ENCODE peak calls at places on chromosomes 11 and 22, in four cellular contexts. One of them, this sample, is unnamed.

GRCh38 chr22:31089101-31090100 is 8.3 kb downstream of the SMTN start:
- DNase-seq in HCT116: no peak
- DNase-seq in K562: peak
- DNase-seq in GM12878: no peak
- DNase-seq in this sample: peak

GRCh38 chr22:39150848-39151215 is 1.6 kb downstream of the CBX7 start:
- DNase-seq in GM12878: no peak
- DNase-seq in K562: no peak
- DNase-seq in HCT116: no peak
- DNase-seq in this sample: no peak

GRCh38 chr11:68382358-68382998 is 70.1 kb downstream of the LRP5 start:
- DNase-seq in GM12878: no peak
- DNase-seq in HCT116: no peak
- DNase-seq in K562: no peak
- DNase-seq in this sample: no peak

GRCh38 chr11:113377606-113378005 is 10.0 kb upstream of the ANKK1 start:
- DNase-seq in HCT116: no peak
- DNase-seq in GM12878: no peak
- DNase-seq in K562: no peak
- DNase-seq in this sample: no peak

GRCh38 chr11:73324116-73324515 is 16.0 kb downstream of the ARHGEF17 start:
- DNase-seq in HCT116: no peak
- DNase-seq in GM12878: no peak
- DNase-seq in K562: no peak
- DNase-seq in this sample: no peak

GRCh38 chr11:68449951-68450350 is 10.6 kb upstream of the PPP6R3 start:
- DNase-seq in K562: no peak
- DNase-seq in HCT116: no peak
- DNase-seq in GM12878: no peak
- DNase-seq in this sample: no peak

GRCh38 chr11:128904872-128905344 is 13.8 kb downstream of the KCNJ5 start:
- DNase-seq in K562: peak
- DNase-seq in HCT116: no peak
- DNase-seq in GM12878: no peak
- DNase-seq in this sample: no peak

GRCh38 chr11:19345848-19346681 is 105.3 kb upstream of the E2F8 start:
- DNase-seq in K562: peak
- DNase-seq in HCT116: no peak
- DNase-seq in GM12878: no peak
- DNase-seq in this sample: no peak

GRCh38 chr11:37942081-37942480 is 1344.0 kb upstream of the RAG2 start:
- DNase-seq in HCT116: no peak
- DNase-seq in GM12878: no peak
- DNase-seq in K562: no peak
- DNase-seq in this sample: no peak

GRCh38 chr11:74157169-74157568 is 13.6 kb downstream of the C2CD3 start:
- DNase-seq in GM12878: no peak
- DNase-seq in K562: no peak
- DNase-seq in HCT116: no peak
- DNase-seq in this sample: no peak

GRCh38 chr11:88454881-88455280 is 117.3 kb upstream of the CTSC start:
- DNase-seq in HCT116: no peak
- DNase-seq in GM12878: no peak
- DNase-seq in K562: no peak
- DNase-seq in this sample: no peak

GRCh38 chr11:117284053-117284452 is 7.1 kb upstream of the BACE1-AS start:
- DNase-seq in HCT116: no peak
- DNase-seq in GM12878: no peak
- DNase-seq in K562: no peak
- DNase-seq in this sample: no peak

GRCh38 chr11:47508595-47509555 is 44.1 kb downstream of the CELF1 start:
- DNase-seq in K562: no peak
- DNase-seq in GM12878: no peak
- DNase-seq in HCT116: no peak
- DNase-seq in this sample: no peak
- TF ChIP-seq EGR1 in K562: peak
- TF ChIP-seq EGR1 in GM12878: peak
- TF ChIP-seq EGR1 in HCT116: no peak
- TF ChIP-seq EGR1 in this sample: no peak

GRCh38 chr11:82701847-82702520 is 31.7 kb downstream of the FAM181B start:
- DNase-seq in GM12878: no peak
- DNase-seq in K562: peak
- DNase-seq in HCT116: peak
- DNase-seq in this sample: peak
- TF ChIP-seq EGR1 in GM12878: no peak
- TF ChIP-seq EGR1 in K562: no peak
- TF ChIP-seq EGR1 in HCT116: no peak
- TF ChIP-seq EGR1 in this sample: no peak

DNA sequence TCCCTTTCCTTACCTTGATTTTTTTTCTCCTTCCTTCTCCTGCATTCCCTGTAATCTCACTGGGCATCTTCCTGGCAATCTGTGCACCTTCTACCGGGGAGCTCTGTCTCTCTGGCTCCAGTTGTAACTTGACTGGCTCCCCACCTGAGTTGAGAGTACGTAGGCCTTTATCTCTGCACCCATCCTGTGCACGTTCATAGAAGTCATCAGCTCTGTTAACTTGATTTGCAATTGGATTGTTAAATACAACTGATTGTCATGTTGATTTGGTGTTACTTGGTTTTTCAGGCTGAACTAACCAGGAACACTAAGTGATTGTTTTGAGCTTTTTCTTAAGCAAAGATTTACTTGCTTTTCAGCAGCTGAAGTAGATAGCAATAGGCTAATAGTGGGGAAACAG is 11.8 kb downstream of the SWAP70 start:
- DNase-seq in K562: no peak
- DNase-seq in HCT116: no peak
- DNase-seq in GM12878: no peak
- DNase-seq in this sample: no peak
- TF ChIP-seq EGR1 in K562: no peak
- TF ChIP-seq EGR1 in HCT116: no peak
- TF ChIP-seq EGR1 in GM12878: no peak
- TF ChIP-seq EGR1 in this sample: no peak

DNA sequence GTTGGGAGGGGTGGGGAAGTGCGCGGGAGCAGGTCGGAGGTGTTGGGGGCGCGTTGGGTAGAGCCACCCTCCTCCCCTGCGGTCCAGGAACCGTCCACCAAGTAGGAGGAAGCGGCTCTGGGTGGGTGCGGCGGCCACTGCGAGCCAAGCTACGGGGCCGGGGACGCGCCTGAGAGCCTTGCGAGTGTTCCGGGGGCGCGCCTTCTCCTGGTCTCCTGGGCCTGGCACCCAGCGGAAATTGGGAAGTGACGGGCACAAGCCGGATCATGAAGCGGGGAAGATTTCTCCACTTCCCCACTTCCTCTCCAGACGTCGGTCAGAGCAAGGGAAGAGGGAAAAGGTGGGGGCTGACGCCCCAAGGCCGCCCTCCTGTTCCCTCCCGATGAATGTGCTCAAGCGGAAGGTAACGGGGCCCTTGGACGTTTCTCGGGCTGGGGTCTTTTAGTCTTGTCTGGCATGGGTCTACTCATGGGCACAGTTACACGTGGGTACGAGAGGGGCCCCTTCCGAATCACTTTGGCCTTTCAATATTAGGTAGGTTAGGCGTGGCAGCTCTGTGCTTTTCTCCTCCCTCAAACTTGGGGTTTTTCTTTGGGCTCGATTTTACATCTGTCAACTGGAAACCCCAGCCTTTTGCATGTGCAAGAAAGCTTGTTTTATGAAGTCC is 851 bp downstream of the RBM14 start:
- DNase-seq in HCT116: no peak
- DNase-seq in GM12878: no peak
- DNase-seq in K562: no peak
- DNase-seq in this sample: no peak
- TF ChIP-seq EGR1 in HCT116: peak
- TF ChIP-seq EGR1 in GM12878: no peak
- TF ChIP-seq EGR1 in K562: no peak
- TF ChIP-seq EGR1 in this sample: no peak

GRCh38 chr22:28299760-28300159 is 379.9 kb downstream of the TTC28 start:
- DNase-seq in K562: no peak
- DNase-seq in GM12878: no peak
- DNase-seq in HCT116: no peak
- DNase-seq in this sample: no peak
- TF ChIP-seq EGR1 in K562: no peak
- TF ChIP-seq EGR1 in GM12878: no peak
- TF ChIP-seq EGR1 in HCT116: no peak
- TF ChIP-seq EGR1 in this sample: no peak

DNA sequence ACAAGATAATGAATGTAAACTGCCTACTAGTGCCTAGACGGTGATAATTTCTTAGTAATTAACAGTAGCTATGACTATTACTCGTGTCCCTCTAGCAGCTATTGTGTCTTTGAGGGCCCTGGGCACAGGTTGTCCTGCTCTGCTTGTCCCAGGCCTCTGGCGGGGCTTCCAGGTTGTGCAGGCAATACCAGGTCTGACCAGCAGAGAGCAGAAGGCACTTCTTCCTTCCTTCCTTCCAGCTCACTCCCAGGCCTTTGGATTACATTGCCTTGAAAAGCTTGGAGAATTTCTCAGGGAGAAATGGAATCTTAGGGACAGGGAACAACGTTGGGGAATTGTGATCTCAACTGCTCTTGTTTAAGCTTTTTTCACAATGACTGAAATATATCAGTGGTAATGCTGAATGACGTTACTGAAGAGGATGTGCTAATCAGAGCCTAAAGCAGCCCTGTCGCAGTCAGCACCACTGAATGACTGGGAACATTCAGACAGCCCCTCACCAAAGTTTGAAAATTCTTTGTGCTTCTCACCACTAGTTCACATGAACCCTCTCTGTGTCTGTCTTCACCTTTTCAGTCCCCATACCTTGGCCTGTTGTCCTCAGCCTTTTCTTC is 8.4 kb upstream of the CCKBR start:
- DNase-seq in HCT116: peak
- DNase-seq in K562: peak
- DNase-seq in GM12878: no peak
- DNase-seq in this sample: peak
- TF ChIP-seq EGR1 in HCT116: no peak
- TF ChIP-seq EGR1 in K562: no peak
- TF ChIP-seq EGR1 in GM12878: no peak
- TF ChIP-seq EGR1 in this sample: no peak

DNA sequence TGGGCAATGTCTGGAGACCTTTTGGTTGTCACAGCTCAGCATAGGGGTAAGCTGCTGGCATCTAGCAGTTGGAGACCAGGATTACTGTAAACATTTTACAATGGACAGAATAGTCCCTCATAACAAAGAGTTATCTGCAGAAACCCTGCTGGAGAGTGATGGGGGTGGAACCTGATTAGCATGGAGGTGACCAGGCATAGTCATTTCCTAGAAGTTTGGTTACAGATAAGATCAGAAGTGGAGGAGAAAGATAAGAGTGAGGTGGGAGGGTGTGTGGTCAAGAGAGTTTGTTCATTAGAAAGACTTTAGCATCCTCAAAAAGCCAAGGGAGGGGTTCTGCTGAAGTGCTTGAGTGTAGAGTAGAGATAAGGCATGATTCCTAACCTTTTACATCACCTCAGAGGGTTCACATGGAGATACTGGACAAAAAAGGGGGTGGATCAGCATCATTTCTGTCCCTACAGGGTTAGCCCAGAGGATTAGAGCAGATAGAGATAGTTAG is 38.8 kb downstream of the PRDM11 start:
- DNase-seq in K562: peak
- DNase-seq in HCT116: no peak
- DNase-seq in GM12878: no peak
- DNase-seq in this sample: no peak
- TF ChIP-seq EGR1 in K562: peak
- TF ChIP-seq EGR1 in HCT116: no peak
- TF ChIP-seq EGR1 in GM12878: no peak
- TF ChIP-seq EGR1 in this sample: no peak